ENCODE peak calls at places on chromosomes 5 and 9, in six cellular contexts. R is CD4-positive, alpha-beta T cell; X is naive thymus-derived CD4-positive, alpha-beta T cell; D is Panc1; W is fibroblast of lung; Z is DND-41. K is an unnamed sample. For H3K9me3, the result is how much of the 10 kb centered on the place peaks cover.

GRCh38 chr9:113807173-113808061 is 68.7 kb upstream of the ZNF618 start:
- DNase-seq in R (no peak), X (no peak), D (peak), W (peak), Z (peak), K (no peak)

GRCh38 chr5:9337908-9338307 is 208.0 kb downstream of the SEMA5A start:
- DNase-seq in R (no peak), X (no peak), D (no peak), W (peak), Z (no peak), K (no peak)

GRCh38 chr5:157303667-157304327 is 37.9 kb downstream of the CYFIP2 start:
- DNase-seq in R (peak), X (peak), D (no peak), W (no peak), Z (no peak), K (peak)

GRCh38 chr5:68953885-68954617 is 139.8 kb upstream of the SLC30A5 start:
- DNase-seq in R (no peak), X (no peak), D (no peak), W (no peak), Z (no peak), K (no peak)

GRCh38 chr9:82260691-82261090 is 272.1 kb downstream of the SPATA31D1 start:
- DNase-seq in R (no peak), X (no peak), D (no peak), W (no peak), Z (no peak), K (no peak)

GRCh38 chr5:28809811-28810750 is 1771.7 kb upstream of the CDH9 start:
- DNase-seq in R (no peak), X (no peak), D (no peak), W (no peak), Z (no peak), K (no peak)

GRCh38 chr5:149152317-149152746 is 11.0 kb downstream of the ABLIM3 start:
- DNase-seq in R (no peak), X (no peak), D (no peak), W (peak), Z (no peak), K (no peak)

GRCh38 chr5:144333336-144333920 is 162.8 kb downstream of the KCTD16 start:
- DNase-seq in R (no peak), X (no peak), D (no peak), W (no peak), Z (no peak), K (no peak)

GRCh38 chr9:119963798-119964372 is 594.6 kb upstream of the BRINP1 start:
- DNase-seq in R (no peak), X (no peak), D (no peak), W (peak), Z (no peak), K (no peak)

GRCh38 chr9:101443358-101443757 is 7.8 kb upstream of the ALDOB start:
- DNase-seq in R (no peak), X (no peak), D (no peak), W (no peak), Z (no peak), K (no peak)

GRCh38 chr9:2053883-2054845 is 39.0 kb downstream of the SMARCA2 start:
- DNase-seq in R (peak), X (peak), D (no peak), W (peak), Z (peak), K (no peak)

GRCh38 chr5:44536650-44537260 is 147.5 kb upstream of the FGF10 start:
- DNase-seq in R (no peak), X (no peak), D (peak), W (no peak), Z (peak), K (no peak)

GRCh38 chr5:151196556-151197290 is 27.2 kb downstream of the CCDC69 start:
- DNase-seq in R (no peak), X (no peak), D (no peak), W (no peak), Z (peak), K (no peak)

GRCh38 chr9:69773258-69773657 is 13.4 kb upstream of the PTAR1 start:
- DNase-seq in R (no peak), X (no peak), D (no peak), W (no peak), Z (no peak), K (no peak)

GRCh38 chr9:15509931-15510788 is 610 bp downstream of the PSIP1 start:
- DNase-seq in R (peak), X (peak), D (no peak), W (peak), Z (peak), K (peak)

GRCh38 chr9:136981588-136982231 is 1.1 kb upstream of the LCNL1 start:
- DNase-seq in R (no peak), X (no peak), D (no peak), W (no peak), Z (no peak), K (no peak)

GRCh38 chr5:61765471-61765870 is 433.4 kb downstream of the ZSWIM6 start:
- DNase-seq in R (no peak), X (no peak), D (no peak), W (no peak), Z (no peak), K (no peak)

GRCh38 chr9:113131689-113132151 is 19.1 kb upstream of the SLC31A2 start:
- DNase-seq in R (no peak), X (no peak), D (no peak), W (peak), Z (peak), K (no peak)

GRCh38 chr5:103808464-103809106 is 246.0 kb upstream of the NUDT12 start:
- DNase-seq in R (no peak), X (no peak), D (peak), W (peak), Z (peak), K (no peak)

GRCh38 chr5:73135429-73136276 is 15.3 kb downstream of the TMEM171 start:
- DNase-seq in R (no peak), X (no peak), D (no peak), W (peak), Z (peak), K (no peak)

GRCh38 chr9:33139421-33140228 is 27.5 kb downstream of the B4GALT1 start:
- DNase-seq in R (no peak), X (no peak), D (no peak), W (peak), Z (no peak), K (no peak)

GRCh38 chr9:26369096-26369495 is 523.5 kb downstream of the CAAP1 start:
- DNase-seq in R (no peak), X (no peak), D (no peak), W (no peak), Z (no peak), K (no peak)

GRCh38 chr9:34989946-34990635 is 546 bp downstream of the DNAJB5 start:
- DNase-seq in R (peak), X (no peak), D (no peak), W (peak), Z (peak), K (no peak)

GRCh38 chr5:179829732-179830435 is 9.2 kb downstream of the SQSTM1 start:
- DNase-seq in R (no peak), X (no peak), D (no peak), W (no peak), Z (no peak), K (no peak)

GRCh38 chr9:126491256-126491879 is 122.4 kb upstream of the LMX1B start:
- DNase-seq in R (peak), X (no peak), D (peak), W (peak), Z (peak), K (peak)

GRCh38 chr5:94309166-94309565 is 309.2 kb downstream of the KIAA0825 start:
- DNase-seq in R (no peak), X (no peak), D (no peak), W (no peak), Z (no peak), K (no peak)

GRCh38 chr9:124814178-124814535 is 37.2 kb downstream of the OLFML2A start:
- DNase-seq in R (no peak), X (no peak), D (no peak), W (no peak), Z (no peak), K (no peak)

GRCh38 chr5:54518146-54519082 is 855 bp downstream of the SNX18 start:
- DNase-seq in R (peak), X (peak), D (no peak), W (peak), Z (peak), K (peak)

GRCh38 chr5:16593630-16594029 is 23.2 kb downstream of the RETREG1 start:
- DNase-seq in R (no peak), X (no peak), D (no peak), W (peak), Z (no peak), K (no peak)

GRCh38 chr9:138065287-138065686 is 187.7 kb downstream of the CACNA1B start:
- DNase-seq in R (no peak), X (peak), D (no peak), W (no peak), Z (no peak), K (no peak)
- H3K9me3 ChIP-seq in R (under half), X (under half), D (under half), W (under half), Z (under half), K (under half)

DNA sequence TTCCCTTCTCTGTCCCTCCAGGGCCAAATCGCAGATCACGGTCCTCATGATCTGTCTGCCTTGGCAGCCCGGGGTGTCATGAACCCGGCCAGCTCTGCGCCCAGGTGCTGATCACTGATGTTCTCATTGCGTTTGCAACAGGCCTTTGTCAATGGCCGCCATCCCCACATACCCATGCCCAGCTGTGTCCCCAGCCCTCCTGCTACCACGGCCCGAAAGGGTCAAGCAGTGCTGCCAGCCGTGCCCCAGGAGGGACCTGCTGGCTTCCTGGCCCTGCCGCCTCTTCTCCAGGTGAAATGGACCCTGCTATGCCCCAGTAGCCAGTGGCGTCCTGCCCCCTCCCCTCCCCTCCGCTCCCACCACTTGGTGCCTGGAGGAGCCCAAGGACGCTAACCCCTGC is 12.8 kb upstream of the VAV2 start:
- DNase-seq in R (no peak), X (no peak), D (no peak), W (no peak), Z (no peak), K (no peak)
- H3K9me3 ChIP-seq in R (under half), X (under half), D (under half), W (under half), Z (under half), K (under half)

GRCh38 chr9:40884072-40884901 is 244.2 kb downstream of the FOXD4L6 start:
- DNase-seq in R (no peak), X (no peak), D (no peak), W (no peak), Z (no peak), K (no peak)
- H3K9me3 ChIP-seq in R (half or more), X (under half), D (under half), W (under half), Z (under half), K (under half)

DNA sequence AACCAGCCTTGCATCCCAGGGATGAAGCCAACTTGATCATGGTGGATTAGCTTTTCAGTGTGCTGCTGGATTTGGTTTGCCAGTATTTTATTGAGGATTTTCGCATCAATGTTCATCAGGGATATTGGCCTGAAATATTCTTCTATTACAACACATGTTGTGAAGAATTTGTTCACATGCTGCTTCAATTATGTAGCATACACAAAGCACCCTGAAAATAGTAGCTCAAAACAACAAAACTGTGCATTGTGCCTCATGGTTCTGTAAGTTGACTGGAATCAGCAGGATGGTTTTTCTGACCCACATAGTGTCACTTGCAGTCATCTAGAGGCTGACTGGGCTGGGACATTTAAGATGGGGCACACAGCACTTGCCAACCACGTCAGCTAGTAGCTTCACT is 193.9 kb downstream of the SYK start:
- DNase-seq in R (no peak), X (no peak), D (no peak), W (no peak), Z (no peak), K (no peak)
- H3K9me3 ChIP-seq in R (under half), X (under half), D (under half), W (under half), Z (under half), K (under half)

GRCh38 chr9:131545786-131546335 is 538 bp downstream of the PRRT1B start:
- DNase-seq in R (no peak), X (no peak), D (no peak), W (no peak), Z (no peak), K (no peak)

GRCh38 chr9:131546336-131547084 is 1.2 kb downstream of the PRRT1B start:
- DNase-seq in R (no peak), X (no peak), D (no peak), W (peak), Z (no peak), K (no peak)

GRCh38 chr9:131539223-131539923 is 6.0 kb upstream of the PRRT1B start:
- DNase-seq in R (peak), X (no peak), D (no peak), W (no peak), Z (peak), K (no peak)

GRCh38 chr9:131543141-131543540 is 2.2 kb upstream of the PRRT1B start:
- DNase-seq in R (no peak), X (no peak), D (no peak), W (no peak), Z (no peak), K (no peak)

GRCh38 chr9:131545003-131545785 is at the start of gene PRRT1B:
- DNase-seq in R (no peak), X (no peak), D (no peak), W (no peak), Z (no peak), K (no peak)
- H3K9me3 ChIP-seq in R (under half), X (under half), D (under half), W (under half), Z (under half), K (under half)

GRCh38 chr5:2687746-2688145 is 63.7 kb downstream of the IRX2 start:
- DNase-seq in R (no peak), X (no peak), D (no peak), W (no peak), Z (peak), K (no peak)

GRCh38 chr5:2690293-2690692 is 61.2 kb downstream of the IRX2 start:
- DNase-seq in R (no peak), X (no peak), D (no peak), W (no peak), Z (no peak), K (no peak)

GRCh38 chr5:2686296-2686695 is 65.2 kb downstream of the IRX2 start:
- DNase-seq in R (no peak), X (no peak), D (no peak), W (peak), Z (no peak), K (no peak)

GRCh38 chr5:2686725-2687124 is 64.8 kb downstream of the IRX2 start:
- DNase-seq in R (no peak), X (no peak), D (no peak), W (peak), Z (no peak), K (no peak)

DNA sequence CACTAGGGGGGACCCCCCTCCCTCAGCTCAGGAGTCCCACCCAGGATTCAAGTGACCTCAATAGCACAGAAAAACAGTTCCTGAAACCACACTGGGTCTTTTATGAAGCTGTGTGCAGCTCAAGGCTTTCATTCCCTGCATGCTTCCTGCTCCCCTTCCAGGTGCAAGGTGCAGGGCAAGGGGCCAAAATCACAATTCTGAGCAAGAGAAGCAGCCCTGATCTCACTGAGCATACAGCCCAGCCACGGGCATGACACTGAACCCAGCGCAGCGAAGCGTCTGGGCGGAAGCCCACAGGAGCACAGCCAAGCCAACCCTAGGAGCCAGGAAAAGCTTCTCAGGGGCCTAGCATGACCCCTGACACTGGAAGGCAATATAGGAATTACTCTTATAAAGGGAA is 62.9 kb downstream of the IRX2 start:
- DNase-seq in R (no peak), X (no peak), D (no peak), W (no peak), Z (no peak), K (no peak)
- H3K9me3 ChIP-seq in R (under half), X (under half), D (under half), W (under half), Z (under half), K (under half)

DNA sequence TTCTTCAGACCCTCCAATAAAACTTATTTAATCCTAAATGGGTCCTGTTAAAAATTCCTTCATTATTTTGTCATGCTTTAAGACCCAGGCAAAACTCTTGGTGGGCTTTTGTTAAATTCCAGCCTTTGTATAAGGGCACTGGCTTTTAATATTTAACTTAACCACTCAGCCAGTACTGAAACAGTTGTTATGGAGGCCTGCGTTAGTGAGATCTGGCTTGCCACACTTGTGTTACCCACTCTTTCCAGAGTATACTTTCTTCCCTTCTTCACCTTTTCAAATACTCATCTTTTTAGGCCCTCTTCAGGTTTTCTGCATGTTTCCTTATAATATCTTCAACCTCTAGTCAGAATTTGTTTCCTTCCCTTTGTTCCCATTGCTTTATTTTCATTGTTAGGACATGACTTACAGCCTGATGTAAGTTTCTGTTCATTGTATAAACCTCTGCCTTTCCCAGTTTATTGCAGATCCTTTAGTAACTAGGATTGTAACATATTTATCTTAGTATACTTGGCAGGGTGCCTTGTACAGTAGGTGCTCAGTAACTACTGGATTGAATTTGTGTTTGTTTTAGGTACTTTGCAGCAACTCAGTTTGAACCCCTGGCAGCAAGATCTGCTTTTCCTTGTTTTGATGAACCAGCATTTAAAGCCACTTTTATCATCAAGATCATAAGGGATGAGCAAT is 48.8 kb downstream of the LNPEP start:
- DNase-seq in R (no peak), X (no peak), D (no peak), W (peak), Z (no peak), K (no peak)
- H3K9me3 ChIP-seq in R (under half), X (under half), D (under half), W (under half), Z (under half), K (under half)